ENCODE peak calls at places on chromosomes 1 and 21, in four cellular contexts. X is stimulated activated CD8-positive, alpha-beta memory T cell treated with anti-CD3 and anti-CD28 coated beads, Interleukin-2, amount 100 ng/mL, for 1 hour; B is dorsolateral prefrontal cortex; V is RPMI8226. W is an unnamed sample.

GRCh38 chr1:67791686-67792475 is 41.4 kb downstream of the GNG12 start:
- DNase-seq in X (no peak), B (no peak), V (no peak), W (no peak)

GRCh38 chr1:66768935-66769334 is 16.7 kb downstream of the DYNLT5 start:
- DNase-seq in X (no peak), B (no peak), V (peak), W (no peak)

GRCh38 chr1:30437059-30437576 is 286.3 kb downstream of the MATN1 start:
- DNase-seq in X (no peak), B (no peak), V (no peak), W (no peak)

GRCh38 chr1:236099622-236100021 is 34.7 kb upstream of the NID1 start:
- DNase-seq in X (no peak), B (no peak), V (no peak), W (no peak)

GRCh38 chr21:37139902-37140301 is 66.8 kb downstream of the TTC3 start:
- DNase-seq in X (no peak), B (no peak), V (no peak), W (no peak)

GRCh38 chr1:214880956-214881355 is 201.6 kb upstream of the KCNK2 start:
- DNase-seq in X (no peak), B (no peak), V (no peak), W (no peak)

GRCh38 chr21:42423197-42423675 is 19.5 kb downstream of the UBASH3A start:
- DNase-seq in X (no peak), B (no peak), V (no peak), W (no peak)

GRCh38 chr1:154546264-154547043 is 12.0 kb downstream of the UBE2Q1 start:
- DNase-seq in X (peak), B (peak), V (peak), W (peak)

GRCh38 chr1:172916126-172916525 is 134.6 kb downstream of the TNFSF18 start:
- DNase-seq in X (no peak), B (no peak), V (no peak), W (no peak)

GRCh38 chr1:117346206-117346928 is 20.9 kb upstream of the MAN1A2 start:
- DNase-seq in X (no peak), B (no peak), V (no peak), W (no peak)

GRCh38 chr1:33015216-33015615 is 21.5 kb downstream of the AK2 start:
- DNase-seq in X (no peak), B (no peak), V (no peak), W (no peak)

GRCh38 chr1:182197555-182197954 is 136.0 kb upstream of the ZNF648 start:
- DNase-seq in X (no peak), B (no peak), V (no peak), W (no peak)

GRCh38 chr1:88774151-88774556 is 90.1 kb downstream of the PKN2 start:
- DNase-seq in X (no peak), B (no peak), V (no peak), W (no peak)

GRCh38 chr1:24929091-24929875 is 793 bp downstream of the RUNX3 start:
- DNase-seq in X (no peak), B (no peak), V (peak), W (no peak)

GRCh38 chr1:33049381-33049780 is 12.7 kb upstream of the AK2 start:
- DNase-seq in X (no peak), B (no peak), V (no peak), W (no peak)

GRCh38 chr1:248810000-248810726 is 15.6 kb downstream of the SH3BP5L start:
- DNase-seq in X (no peak), B (no peak), V (no peak), W (no peak)

GRCh38 chr1:33823401-33823800 is 40.5 kb upstream of the HMGB4 start:
- DNase-seq in X (no peak), B (no peak), V (no peak), W (no peak)

GRCh38 chr21:15444118-15444960 is 285.4 kb upstream of the USP25 start:
- DNase-seq in X (no peak), B (no peak), V (no peak), W (no peak)

GRCh38 chr1:159009704-159010361 is at the start of gene IFI16:
- DNase-seq in X (no peak), B (no peak), V (peak), W (no peak)

GRCh38 chr21:29342394-29342957 is 43.8 kb downstream of the BACH1 start:
- DNase-seq in X (no peak), B (no peak), V (no peak), W (no peak)

GRCh38 chr1:48223372-48224081 is 1.0 kb downstream of the SLC5A9 start:
- DNase-seq in X (no peak), B (no peak), V (no peak), W (no peak)

GRCh38 chr1:28365864-28366263 is 3.7 kb upstream of the PHACTR4 start:
- DNase-seq in X (no peak), B (no peak), V (no peak), W (no peak)

GRCh38 chr1:248111157-248111556 is 16.2 kb downstream of the OR2L13 start:
- DNase-seq in X (no peak), B (no peak), V (no peak), W (no peak)

GRCh38 chr1:43844114-43844513 is 89.5 kb upstream of the ARTN start:
- DNase-seq in X (no peak), B (no peak), V (no peak), W (no peak)